ENCODE peak calls at places on chromosomes 16 and 17, in five cellular contexts. R is activated naive CD4-positive, alpha-beta T cell treated with anti-CD3 and anti-CD28 coated beads, Interleukin-2, amount 10 ng/mL, durations not matched to agents 7 days and 5 days; C is renal cortical epithelial cell; L is EL; Z is COR-L47. K is an unnamed sample.

GRCh38 chr17:44557653-44558285 is 485 bp downstream of the FZD2 start:
- DNase-seq in C (no peak), L (peak; percentile 66), Z (peak; percentile 56), R (peak; percentile 48), K (peak; percentile 76)

GRCh38 chr16:27685802-27686201 is 135.9 kb downstream of the KATNIP start:
- DNase-seq in R (no peak), L (peak; percentile 36), Z (no peak), C (no peak), K (no peak)

GRCh38 chr16:80993293-80993691 is 13.4 kb downstream of the CMC2 start:
- DNase-seq in Z (no peak), R (no peak), C (peak; percentile 81), L (peak; percentile 91), K (no peak)

GRCh38 chr16:86029131-86029741 is 130.3 kb downstream of the IRF8 start:
- DNase-seq in R (no peak), L (peak; percentile 10), Z (no peak), C (peak; percentile 16), K (no peak)

GRCh38 chr16:78494105-78494504 is 394.7 kb downstream of the WWOX start:
- DNase-seq in Z (no peak), L (no peak), C (no peak), R (no peak), K (no peak)

GRCh38 chr16:58474296-58474695 is 25.6 kb upstream of the NDRG4 start:
- DNase-seq in R (no peak), Z (no peak), L (no peak), C (no peak), K (no peak)

GRCh38 chr17:77944390-77945222 is 13.9 kb upstream of the TNRC6C start:
- DNase-seq in C (no peak), Z (no peak), L (no peak), R (no peak), K (no peak)

GRCh38 chr16:21645261-21645721 is 7.1 kb downstream of the IGSF6 start:
- DNase-seq in Z (no peak), C (no peak), L (peak; percentile 14), R (peak; percentile 66), K (peak; percentile 11)

GRCh38 chr17:76678330-76678729 is 32.4 kb downstream of the MXRA7 start:
- DNase-seq in C (no peak), R (peak; percentile 65), L (no peak), Z (no peak), K (no peak)

GRCh38 chr17:68248199-68248825 is 469 bp downstream of the AMZ2 start:
- DNase-seq in R (no peak), Z (peak; percentile 59), C (peak; percentile 23), L (peak; percentile 66), K (no peak)

GRCh38 chr17:2874211-2874686 is 78.0 kb downstream of the RAP1GAP2 start:
- DNase-seq in C (peak; percentile 60), L (no peak), R (no peak), Z (no peak), K (no peak)

GRCh38 chr17:44910231-44911106 is 4.8 kb downstream of the GFAP start:
- DNase-seq in C (no peak), R (no peak), Z (no peak), L (no peak), K (no peak)

GRCh38 chr16:75138636-75139035 is 9.7 kb upstream of the ZFP1 start:
- DNase-seq in C (no peak), R (no peak), Z (no peak), L (peak; percentile 32), K (no peak)

GRCh38 chr16:51666074-51666473 is 515.0 kb upstream of the SALL1 start:
- DNase-seq in L (no peak), R (no peak), C (peak; percentile 5), Z (no peak), K (no peak)

GRCh38 chr16:75402821-75403475 is 30.4 kb downstream of the CFDP1 start:
- DNase-seq in Z (peak; percentile 4), C (peak; percentile 52), L (peak; percentile 49), R (no peak), K (no peak)

GRCh38 chr17:8464941-8465340 is 29.3 kb downstream of the NDEL1 start:
- DNase-seq in Z (no peak), C (no peak), R (no peak), L (no peak), K (no peak)

GRCh38 chr17:40372031-40372430 is 7.5 kb upstream of the GJD3 start:
- DNase-seq in R (no peak), Z (no peak), C (no peak), L (no peak), K (no peak)

GRCh38 chr17:42547698-42548069 is 5.0 kb upstream of the HSD17B1 start:
- DNase-seq in Z (no peak), R (no peak), C (no peak), L (no peak), K (no peak)

GRCh38 chr17:12624221-12624620 is 41.5 kb upstream of the MYOCD start:
- DNase-seq in R (no peak), L (no peak), Z (no peak), C (no peak), K (no peak)

GRCh38 chr16:54086791-54087190 is 199.8 kb downstream of the IRX3 start:
- DNase-seq in Z (no peak), C (no peak), R (no peak), L (no peak), K (no peak)

GRCh38 chr17:55911186-55911585 is 160.3 kb downstream of the PCTP start:
- DNase-seq in L (no peak), R (no peak), C (no peak), Z (no peak), K (no peak)

GRCh38 chr17:61770752-61771533 is 92.4 kb downstream of the BRIP1 start:
- DNase-seq in L (peak; percentile 91), Z (no peak), C (no peak), R (no peak), K (no peak)

GRCh38 chr17:33201255-33201654 is 91.8 kb downstream of the ASIC2 start:
- DNase-seq in Z (no peak), C (no peak), L (no peak), R (no peak), K (no peak)

GRCh38 chr16:13919330-13919682 is 648 bp upstream of the ERCC4 start:
- DNase-seq in C (peak; percentile 64), Z (no peak), R (no peak), L (no peak), K (no peak)

GRCh38 chr17:41835800-41836549 is at the start of gene NT5C3B:
- DNase-seq in Z (no peak), C (no peak), R (peak; percentile 64), L (peak; percentile 71), K (no peak)

GRCh38 chr16:20611975-20612471 is 35.9 kb upstream of the ACSM2B start:
- DNase-seq in C (no peak), R (no peak), L (no peak), Z (no peak), K (no peak)